ENCODE peak calls at places on chromosomes 4 and X, in six cellular contexts. One of them, this sample, is unnamed.

GRCh38 chrX:115968436-115969252 is 201.9 kb upstream of the AGTR2 start:
- DNase-seq in heart right ventricle: peak; percentile 52
- DNase-seq in fibroblast of lung: peak; percentile 22
- DNase-seq in GM20000: peak; percentile 19
- DNase-seq in cardiac muscle cell: peak; percentile 72
- DNase-seq in heart left ventricle: peak; percentile 53
- DNase-seq in this sample: peak; percentile 57

GRCh38 chr4:87838207-87838606 is 5.4 kb downstream of the MEPE start:
- DNase-seq in heart right ventricle: no peak
- DNase-seq in fibroblast of lung: no peak
- DNase-seq in GM20000: no peak
- DNase-seq in cardiac muscle cell: no peak
- DNase-seq in heart left ventricle: no peak
- DNase-seq in this sample: no peak

GRCh38 chr4:146739182-146739581 is 100.5 kb downstream of the POU4F2 start:
- DNase-seq in heart right ventricle: no peak
- DNase-seq in fibroblast of lung: no peak
- DNase-seq in GM20000: no peak
- DNase-seq in cardiac muscle cell: no peak
- DNase-seq in heart left ventricle: no peak
- DNase-seq in this sample: no peak

GRCh38 chr4:111040904-111041303 is 418.0 kb upstream of the PITX2 start:
- DNase-seq in heart right ventricle: no peak
- DNase-seq in fibroblast of lung: no peak
- DNase-seq in GM20000: no peak
- DNase-seq in cardiac muscle cell: no peak
- DNase-seq in heart left ventricle: no peak
- DNase-seq in this sample: no peak

GRCh38 chrX:72052415-72053090 is 79.2 kb downstream of the RTL5 start:
- DNase-seq in heart right ventricle: no peak
- DNase-seq in fibroblast of lung: no peak
- DNase-seq in GM20000: no peak
- DNase-seq in cardiac muscle cell: peak; percentile 18
- DNase-seq in heart left ventricle: no peak
- DNase-seq in this sample: no peak

GRCh38 chr4:72860766-72861165 is 208.8 kb downstream of the COX18 start:
- DNase-seq in heart right ventricle: no peak
- DNase-seq in fibroblast of lung: no peak
- DNase-seq in GM20000: no peak
- DNase-seq in cardiac muscle cell: peak; percentile 5
- DNase-seq in heart left ventricle: no peak
- DNase-seq in this sample: no peak

GRCh38 chrX:3403748-3404147 is 57.3 kb upstream of the MXRA5 start:
- DNase-seq in heart right ventricle: no peak
- DNase-seq in fibroblast of lung: no peak
- DNase-seq in GM20000: no peak
- DNase-seq in cardiac muscle cell: peak; percentile 6
- DNase-seq in heart left ventricle: no peak
- DNase-seq in this sample: no peak

GRCh38 chr4:153937289-153937688 is 148.4 kb upstream of the SFRP2 start:
- DNase-seq in heart right ventricle: no peak
- DNase-seq in fibroblast of lung: no peak
- DNase-seq in GM20000: no peak
- DNase-seq in cardiac muscle cell: no peak
- DNase-seq in heart left ventricle: no peak
- DNase-seq in this sample: no peak

GRCh38 chrX:20519077-20519617 is 252.4 kb upstream of the RPS6KA3 start:
- DNase-seq in heart right ventricle: no peak
- DNase-seq in fibroblast of lung: no peak
- DNase-seq in GM20000: no peak
- DNase-seq in cardiac muscle cell: no peak
- DNase-seq in heart left ventricle: no peak
- DNase-seq in this sample: no peak

GRCh38 chr4:88162636-88163035 is 4.2 kb upstream of the ABCG2 start:
- DNase-seq in heart right ventricle: no peak
- DNase-seq in fibroblast of lung: peak; percentile 36
- DNase-seq in GM20000: no peak
- DNase-seq in cardiac muscle cell: no peak
- DNase-seq in heart left ventricle: no peak
- DNase-seq in this sample: peak; percentile 26

DNA sequence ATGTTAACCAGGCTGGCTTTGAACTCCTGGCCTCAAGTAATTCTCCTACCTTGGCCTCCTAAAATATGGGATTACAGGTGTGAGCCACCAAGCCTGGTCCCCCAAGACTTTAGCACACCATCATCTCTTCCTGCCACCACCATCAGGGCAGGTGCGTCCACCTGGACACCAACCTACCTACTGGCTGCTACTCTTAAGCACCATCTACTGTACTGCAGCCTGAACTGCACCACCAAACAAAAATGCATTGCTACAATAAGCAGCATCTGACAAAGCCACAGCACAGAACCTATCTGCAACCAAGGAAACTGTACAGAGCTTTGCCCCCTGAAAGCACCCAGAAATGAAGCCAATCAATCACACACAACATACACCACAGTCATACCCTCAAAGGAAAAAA is 139.7 kb downstream of the EFHC2 start:
- DNase-seq in heart right ventricle: no peak
- DNase-seq in fibroblast of lung: no peak
- DNase-seq in GM20000: no peak
- DNase-seq in cardiac muscle cell: no peak
- DNase-seq in heart left ventricle: no peak
- DNase-seq in this sample: no peak
- TF ChIP-seq CTCF in heart right ventricle: no peak
- TF ChIP-seq CTCF in fibroblast of lung: no peak
- TF ChIP-seq CTCF in GM20000: no peak
- TF ChIP-seq CTCF in cardiac muscle cell: no peak
- TF ChIP-seq CTCF in heart left ventricle: no peak
- TF ChIP-seq CTCF in this sample: no peak

DNA sequence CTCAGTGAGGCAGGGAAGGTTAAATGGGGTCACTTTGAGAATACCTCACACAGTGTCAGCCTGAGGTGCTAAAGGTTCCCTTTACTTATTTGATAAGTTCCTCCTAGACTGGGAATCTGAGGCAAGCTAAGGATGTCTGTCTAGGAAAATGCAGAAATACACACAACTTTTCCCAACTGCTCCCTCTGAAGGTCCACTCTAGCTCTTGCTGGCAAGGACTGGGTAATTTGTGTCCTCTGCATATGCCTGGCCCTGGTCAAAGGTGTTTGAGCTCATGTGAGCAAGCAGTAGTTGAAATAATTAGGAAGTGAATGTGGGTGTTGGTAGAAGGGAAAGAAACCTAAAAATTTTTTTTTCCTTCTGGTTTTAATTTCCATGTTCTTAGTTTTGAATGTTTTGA is 21.3 kb downstream of the TXLNG start:
- DNase-seq in heart right ventricle: no peak
- DNase-seq in fibroblast of lung: peak; percentile 23
- DNase-seq in GM20000: no peak
- DNase-seq in cardiac muscle cell: peak; percentile 51
- DNase-seq in heart left ventricle: no peak
- DNase-seq in this sample: no peak
- TF ChIP-seq CTCF in heart right ventricle: no peak
- TF ChIP-seq CTCF in fibroblast of lung: no peak
- TF ChIP-seq CTCF in GM20000: no peak
- TF ChIP-seq CTCF in cardiac muscle cell: peak; percentile 51
- TF ChIP-seq CTCF in heart left ventricle: peak; percentile 25
- TF ChIP-seq CTCF in this sample: peak; percentile 50

DNA sequence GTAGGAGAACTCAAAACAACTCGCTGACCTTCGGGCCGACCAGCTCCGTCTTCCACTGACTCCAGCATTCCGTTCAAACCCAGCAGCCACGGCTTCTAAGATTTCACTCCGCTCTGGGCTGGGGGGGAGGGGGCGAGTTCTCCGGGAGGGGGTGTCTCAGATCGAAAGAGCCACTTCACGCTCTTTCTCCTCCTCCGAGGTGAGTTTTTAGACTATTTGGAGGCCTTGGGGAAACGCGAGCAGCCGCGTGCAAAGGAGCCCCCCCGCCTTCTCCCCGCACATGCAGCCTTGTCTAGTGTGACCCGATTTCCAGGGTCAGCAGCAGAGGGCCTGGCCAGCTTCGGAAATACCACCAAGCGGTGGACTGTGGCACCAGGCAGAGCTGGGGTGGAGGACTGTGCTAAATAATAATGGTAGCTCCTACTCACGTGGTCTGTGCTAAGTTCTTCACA is 79.2 kb upstream of the BCOR start:
- DNase-seq in heart right ventricle: no peak
- DNase-seq in fibroblast of lung: no peak
- DNase-seq in GM20000: peak; percentile 47
- DNase-seq in cardiac muscle cell: no peak
- DNase-seq in heart left ventricle: peak; percentile 50
- DNase-seq in this sample: no peak
- TF ChIP-seq CTCF in heart right ventricle: no peak
- TF ChIP-seq CTCF in fibroblast of lung: no peak
- TF ChIP-seq CTCF in GM20000: no peak
- TF ChIP-seq CTCF in cardiac muscle cell: no peak
- TF ChIP-seq CTCF in heart left ventricle: no peak
- TF ChIP-seq CTCF in this sample: no peak

GRCh38 chr4:30719363-30720020 is 677 bp upstream of the PCDH7 start:
- DNase-seq in heart right ventricle: peak; percentile 52
- DNase-seq in fibroblast of lung: peak; percentile 73
- DNase-seq in GM20000: peak; percentile 32
- DNase-seq in cardiac muscle cell: peak; percentile 65
- DNase-seq in heart left ventricle: peak; percentile 70
- DNase-seq in this sample: peak; percentile 50

GRCh38 chr4:30720021-30720655 is at the start of gene PCDH7:
- DNase-seq in heart right ventricle: peak; percentile 24
- DNase-seq in fibroblast of lung: peak; percentile 83
- DNase-seq in GM20000: peak; percentile 25
- DNase-seq in cardiac muscle cell: peak; percentile 49
- DNase-seq in heart left ventricle: peak; percentile 47
- DNase-seq in this sample: peak; percentile 28

GRCh38 chr4:30717208-30718020 is 2.8 kb upstream of the PCDH7 start:
- DNase-seq in heart right ventricle: peak; percentile 24
- DNase-seq in fibroblast of lung: peak; percentile 78
- DNase-seq in GM20000: peak; percentile 50
- DNase-seq in cardiac muscle cell: peak; percentile 72
- DNase-seq in heart left ventricle: peak; percentile 47
- DNase-seq in this sample: peak; percentile 57

GRCh38 chr4:30718021-30718888 is 1.9 kb upstream of the PCDH7 start:
- DNase-seq in heart right ventricle: peak; percentile 29
- DNase-seq in fibroblast of lung: peak; percentile 65
- DNase-seq in GM20000: peak; percentile 22
- DNase-seq in cardiac muscle cell: peak; percentile 24
- DNase-seq in heart left ventricle: peak; percentile 64
- DNase-seq in this sample: peak; percentile 57

DNA sequence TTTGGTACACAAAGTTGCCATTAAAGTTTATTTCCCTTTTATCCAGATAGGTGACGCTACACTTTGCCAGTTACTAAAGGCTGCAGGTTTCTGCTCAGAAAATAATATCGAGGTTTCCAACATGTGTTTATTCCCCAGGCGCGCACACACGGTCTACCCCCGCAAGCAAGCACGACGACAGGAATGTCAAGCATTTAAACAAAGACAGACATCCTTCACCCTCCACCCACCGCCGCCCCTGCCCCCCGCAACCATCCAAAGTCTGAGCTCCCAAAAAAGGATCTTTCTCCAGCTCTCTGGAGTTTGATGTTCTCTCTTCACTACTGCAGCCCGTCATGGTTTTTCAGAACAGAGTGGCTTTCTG is 1.3 kb upstream of the PCDH7 start:
- DNase-seq in heart right ventricle: peak; percentile 10
- DNase-seq in fibroblast of lung: peak; percentile 54
- DNase-seq in GM20000: peak; percentile 23
- DNase-seq in cardiac muscle cell: peak; percentile 15
- DNase-seq in heart left ventricle: no peak
- DNase-seq in this sample: peak; percentile 8
- TF ChIP-seq CTCF in heart right ventricle: peak; percentile 25
- TF ChIP-seq CTCF in fibroblast of lung: no peak
- TF ChIP-seq CTCF in GM20000: no peak
- TF ChIP-seq CTCF in cardiac muscle cell: no peak
- TF ChIP-seq CTCF in heart left ventricle: no peak
- TF ChIP-seq CTCF in this sample: no peak

This sample was measured in neural crest cell.